ENCODE peak calls at places on chromosomes 3 and 15, in six cellular contexts. One of them, this sample, is unnamed.

GRCh38 chr3:155554777-155555445 is 190.0 kb downstream of the PLCH1 start:
- DNase-seq in mesendoderm: peak; percentile 50
- DNase-seq in neuronal stem cell: no peak
- DNase-seq in H9: no peak
- DNase-seq in trophoblast cell: no peak
- DNase-seq in IMR-90: no peak
- DNase-seq in this sample: no peak

GRCh38 chr15:96089396-96090058 is 241.0 kb upstream of the NR2F2 start:
- DNase-seq in H9: no peak
- DNase-seq in IMR-90: no peak
- DNase-seq in neuronal stem cell: peak; percentile 8
- DNase-seq in mesendoderm: no peak
- DNase-seq in trophoblast cell: no peak
- DNase-seq in this sample: no peak

GRCh38 chr3:177441813-177442646 is 244.7 kb upstream of the TBL1XR1 start:
- DNase-seq in mesendoderm: peak; percentile 63
- DNase-seq in IMR-90: no peak
- DNase-seq in trophoblast cell: no peak
- DNase-seq in H9: no peak
- DNase-seq in neuronal stem cell: no peak
- DNase-seq in this sample: no peak

GRCh38 chr3:31185004-31185357 is 290.5 kb upstream of the GADL1 start:
- DNase-seq in neuronal stem cell: no peak
- DNase-seq in mesendoderm: no peak
- DNase-seq in H9: no peak
- DNase-seq in IMR-90: no peak
- DNase-seq in trophoblast cell: no peak
- DNase-seq in this sample: no peak

GRCh38 chr3:172595648-172596393 is 72.6 kb upstream of the TNFSF10 start:
- DNase-seq in neuronal stem cell: peak; percentile 11
- DNase-seq in mesendoderm: peak; percentile 52
- DNase-seq in IMR-90: peak; percentile 40
- DNase-seq in H9: no peak
- DNase-seq in trophoblast cell: peak; percentile 44
- DNase-seq in this sample: peak; percentile 67

GRCh38 chr3:43512749-43513404 is 108.9 kb downstream of the ANO10 start:
- DNase-seq in neuronal stem cell: no peak
- DNase-seq in H9: no peak
- DNase-seq in trophoblast cell: no peak
- DNase-seq in mesendoderm: no peak
- DNase-seq in IMR-90: peak; percentile 81
- DNase-seq in this sample: peak; percentile 83

GRCh38 chr3:186998937-186999368 is 68.6 kb downstream of the ST6GAL1 start:
- DNase-seq in H9: peak; percentile 94
- DNase-seq in neuronal stem cell: no peak
- DNase-seq in mesendoderm: peak; percentile 94
- DNase-seq in IMR-90: no peak
- DNase-seq in trophoblast cell: no peak
- DNase-seq in this sample: no peak

GRCh38 chr3:139689122-139689521 is 11.3 kb upstream of the NMNAT3 start:
- DNase-seq in H9: no peak
- DNase-seq in IMR-90: no peak
- DNase-seq in mesendoderm: peak; percentile 8
- DNase-seq in trophoblast cell: no peak
- DNase-seq in neuronal stem cell: peak; percentile 93
- DNase-seq in this sample: no peak

GRCh38 chr15:33021806-33022389 is 172.6 kb downstream of the FMN1 start:
- DNase-seq in H9: no peak
- DNase-seq in trophoblast cell: no peak
- DNase-seq in mesendoderm: peak; percentile 73
- DNase-seq in neuronal stem cell: peak; percentile 23
- DNase-seq in IMR-90: peak; percentile 75
- DNase-seq in this sample: peak; percentile 60

GRCh38 chr3:52834871-52835501 is at the start of gene MUSTN1:
- DNase-seq in IMR-90: peak; percentile 41
- DNase-seq in mesendoderm: no peak
- DNase-seq in H9: no peak
- DNase-seq in neuronal stem cell: peak; percentile 57
- DNase-seq in trophoblast cell: no peak
- DNase-seq in this sample: peak; percentile 24

GRCh38 chr3:147620906-147621305 is 211.7 kb downstream of the ZIC1 start:
- DNase-seq in IMR-90: no peak
- DNase-seq in trophoblast cell: no peak
- DNase-seq in mesendoderm: no peak
- DNase-seq in neuronal stem cell: no peak
- DNase-seq in H9: no peak
- DNase-seq in this sample: no peak

GRCh38 chr3:49456417-49456816 is 13.7 kb upstream of the DAG1 start:
- DNase-seq in mesendoderm: peak; percentile 61
- DNase-seq in trophoblast cell: no peak
- DNase-seq in IMR-90: peak; percentile 31
- DNase-seq in H9: no peak
- DNase-seq in neuronal stem cell: no peak
- DNase-seq in this sample: no peak

GRCh38 chr3:97658670-97659285 is 105.8 kb upstream of the ARL6 start:
- DNase-seq in H9: no peak
- DNase-seq in trophoblast cell: no peak
- DNase-seq in neuronal stem cell: peak; percentile 14
- DNase-seq in mesendoderm: peak; percentile 54
- DNase-seq in IMR-90: peak; percentile 2
- DNase-seq in this sample: peak; percentile 16

GRCh38 chr15:72117448-72117697 is 577 bp downstream of the MYO9A start:
- DNase-seq in trophoblast cell: peak; percentile 82
- DNase-seq in mesendoderm: peak; percentile 84
- DNase-seq in H9: peak; percentile 87
- DNase-seq in neuronal stem cell: peak; percentile 71
- DNase-seq in IMR-90: peak; percentile 69
- DNase-seq in this sample: peak; percentile 90

GRCh38 chr15:74403981-74404563 is 29.7 kb downstream of the SEMA7A start:
- DNase-seq in H9: no peak
- DNase-seq in neuronal stem cell: no peak
- DNase-seq in IMR-90: no peak
- DNase-seq in mesendoderm: no peak
- DNase-seq in trophoblast cell: no peak
- DNase-seq in this sample: no peak

DNA sequence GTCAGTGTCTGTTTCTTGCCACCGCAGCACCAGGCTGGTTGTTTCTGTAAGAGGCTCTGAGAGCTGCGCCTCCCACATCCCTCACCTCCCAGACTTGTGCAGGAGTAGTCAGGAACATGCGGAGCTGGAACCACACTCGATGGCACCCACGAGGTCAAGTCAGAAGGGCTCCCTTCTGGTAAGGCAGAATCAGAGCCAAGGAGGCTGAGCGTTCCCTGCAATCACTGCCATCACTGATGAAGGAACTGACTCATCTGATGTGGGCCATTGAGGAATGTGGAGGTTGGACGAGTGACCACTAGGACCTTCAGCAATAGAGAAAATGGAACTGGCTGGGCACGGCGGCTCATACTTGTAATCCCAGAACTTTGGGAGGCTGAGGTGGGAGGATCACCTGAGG is 35.7 kb upstream of the BLM start:
- DNase-seq in mesendoderm: no peak
- DNase-seq in IMR-90: peak; percentile 93
- DNase-seq in trophoblast cell: peak; percentile 19
- DNase-seq in neuronal stem cell: no peak
- DNase-seq in H9: no peak
- DNase-seq in this sample: peak; percentile 75
- H3K27ac ChIP-seq in mesendoderm: no peak overlapping the region
- H3K27ac ChIP-seq in IMR-90: peak overlapping the region; percentile 67
- H3K27ac ChIP-seq in trophoblast cell: no peak overlapping the region
- H3K27ac ChIP-seq in neuronal stem cell: no peak overlapping the region
- H3K27ac ChIP-seq in H9: no peak overlapping the region
- H3K27ac ChIP-seq in this sample: no peak overlapping the region

GRCh38 chr3:171461087-171461917 is 1.1 kb upstream of the TNIK start:
- DNase-seq in mesendoderm: peak; percentile 76
- DNase-seq in neuronal stem cell: peak; percentile 12
- DNase-seq in IMR-90: peak; percentile 44
- DNase-seq in trophoblast cell: peak; percentile 35
- DNase-seq in H9: peak; percentile 60
- DNase-seq in this sample: no peak

GRCh38 chr3:171459942-171460225 is 321 bp downstream of the TNIK start:
- DNase-seq in neuronal stem cell: peak; percentile 6
- DNase-seq in trophoblast cell: no peak
- DNase-seq in H9: no peak
- DNase-seq in mesendoderm: no peak
- DNase-seq in IMR-90: no peak
- DNase-seq in this sample: no peak

GRCh38 chr3:171459130-171459941 is 869 bp downstream of the TNIK start:
- DNase-seq in neuronal stem cell: peak; percentile 15
- DNase-seq in IMR-90: peak; percentile 36
- DNase-seq in H9: peak; percentile 53
- DNase-seq in mesendoderm: peak; percentile 72
- DNase-seq in trophoblast cell: no peak
- DNase-seq in this sample: peak; percentile 57

GRCh38 chr3:171458857-171459129 is 1.4 kb downstream of the TNIK start:
- DNase-seq in IMR-90: no peak
- DNase-seq in H9: peak; percentile 56
- DNase-seq in trophoblast cell: no peak
- DNase-seq in mesendoderm: peak; percentile 81
- DNase-seq in neuronal stem cell: peak; percentile 8
- DNase-seq in this sample: no peak

DNA sequence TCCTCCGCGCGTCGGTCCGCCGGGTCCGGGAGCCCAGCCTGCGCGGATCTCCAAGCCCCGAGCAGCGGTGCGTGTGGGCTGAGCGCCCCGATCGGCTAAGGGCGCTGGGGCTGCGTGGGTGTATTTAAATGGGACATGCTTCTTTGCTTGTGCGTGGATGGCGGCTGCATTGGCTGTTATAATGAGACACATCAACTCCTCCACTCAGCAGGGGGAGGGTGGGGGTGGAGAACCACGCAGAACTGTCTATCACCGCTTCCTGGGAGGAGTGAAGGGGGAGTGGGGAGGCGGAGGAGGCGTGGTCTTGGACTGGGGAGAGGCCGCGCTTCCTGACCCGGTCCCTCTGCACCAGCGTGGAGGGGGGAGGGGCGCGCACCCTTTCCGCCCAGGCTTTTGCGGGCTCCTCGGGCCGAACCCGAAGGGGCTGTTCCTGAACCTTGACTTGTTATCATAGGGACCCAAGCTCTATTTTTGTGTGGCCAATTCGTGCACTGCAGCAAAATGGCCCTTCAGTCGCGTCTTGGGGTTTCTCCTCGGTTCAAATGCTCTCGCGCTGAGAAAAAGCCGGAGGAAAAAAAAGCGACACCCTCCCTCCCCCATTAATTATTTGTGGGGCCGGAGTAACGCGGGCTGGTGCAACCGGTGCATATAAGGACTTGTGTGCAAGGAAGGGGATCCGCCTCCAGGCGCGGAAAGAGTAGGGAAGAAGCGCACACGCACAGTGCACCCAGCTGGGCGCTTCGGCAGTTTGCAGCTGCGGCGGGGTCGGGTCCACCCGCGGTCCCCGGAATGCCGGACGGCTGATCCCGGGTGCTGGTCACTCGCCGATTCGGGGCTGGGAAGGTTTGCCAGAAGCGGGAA is at the start of gene TNIK:
- DNase-seq in mesendoderm: peak; percentile 90
- DNase-seq in neuronal stem cell: peak; percentile 68
- DNase-seq in IMR-90: peak; percentile 89
- DNase-seq in trophoblast cell: peak; percentile 67
- DNase-seq in H9: peak; percentile 87
- DNase-seq in this sample: peak; percentile 93
- H2BK5ac ChIP-seq in mesendoderm: no peak within 1 kb of the TSS
- H2BK5ac ChIP-seq in neuronal stem cell: no peak within 1 kb of the TSS
- H2BK5ac ChIP-seq in IMR-90: peak within 1 kb of the TSS; percentile 6
- H2BK5ac ChIP-seq in trophoblast cell: no peak within 1 kb of the TSS
- H2BK5ac ChIP-seq in H9: no peak within 1 kb of the TSS
- H2BK5ac ChIP-seq in this sample: peak within 1 kb of the TSS; percentile 5

GRCh38 chr3:179432021-179432420 is 19.2 kb downstream of the GNB4 start:
- DNase-seq in mesendoderm: no peak
- DNase-seq in neuronal stem cell: no peak
- DNase-seq in IMR-90: no peak
- DNase-seq in H9: no peak
- DNase-seq in trophoblast cell: no peak
- DNase-seq in this sample: peak; percentile 31

GRCh38 chr3:179438836-179439235 is 12.4 kb downstream of the GNB4 start:
- DNase-seq in trophoblast cell: no peak
- DNase-seq in H9: peak; percentile 41
- DNase-seq in mesendoderm: peak; percentile 59
- DNase-seq in IMR-90: no peak
- DNase-seq in neuronal stem cell: no peak
- DNase-seq in this sample: no peak

GRCh38 chr3:179432451-179432850 is 18.8 kb downstream of the GNB4 start:
- DNase-seq in mesendoderm: no peak
- DNase-seq in trophoblast cell: no peak
- DNase-seq in IMR-90: no peak
- DNase-seq in neuronal stem cell: no peak
- DNase-seq in H9: no peak
- DNase-seq in this sample: no peak

GRCh38 chr3:179436517-179436916 is 14.8 kb downstream of the GNB4 start:
- DNase-seq in trophoblast cell: no peak
- DNase-seq in H9: no peak
- DNase-seq in IMR-90: no peak
- DNase-seq in mesendoderm: no peak
- DNase-seq in neuronal stem cell: no peak
- DNase-seq in this sample: no peak
- H3K27ac ChIP-seq in trophoblast cell: no peak overlapping the region
- H3K27ac ChIP-seq in H9: no peak overlapping the region
- H3K27ac ChIP-seq in IMR-90: no peak overlapping the region
- H3K27ac ChIP-seq in mesendoderm: no peak overlapping the region
- H3K27ac ChIP-seq in neuronal stem cell: no peak overlapping the region
- H3K27ac ChIP-seq in this sample: no peak overlapping the region

GRCh38 chr15:78243076-78243475 is 8.7 kb upstream of the ACSBG1 start:
- DNase-seq in H9: no peak
- DNase-seq in trophoblast cell: no peak
- DNase-seq in mesendoderm: no peak
- DNase-seq in IMR-90: no peak
- DNase-seq in neuronal stem cell: no peak
- DNase-seq in this sample: no peak

GRCh38 chr15:78242128-78242527 is 7.8 kb upstream of the ACSBG1 start:
- DNase-seq in mesendoderm: peak; percentile 48
- DNase-seq in IMR-90: no peak
- DNase-seq in H9: peak; percentile 64
- DNase-seq in trophoblast cell: no peak
- DNase-seq in neuronal stem cell: peak; percentile 12
- DNase-seq in this sample: peak; percentile 37

GRCh38 chr15:78244101-78244500 is 9.7 kb upstream of the ACSBG1 start:
- DNase-seq in H9: no peak
- DNase-seq in mesendoderm: no peak
- DNase-seq in IMR-90: no peak
- DNase-seq in trophoblast cell: no peak
- DNase-seq in neuronal stem cell: no peak
- DNase-seq in this sample: no peak

GRCh38 chr15:78241017-78241416 is 6.7 kb upstream of the ACSBG1 start:
- DNase-seq in IMR-90: peak; percentile 59
- DNase-seq in mesendoderm: peak; percentile 87
- DNase-seq in H9: peak; percentile 93
- DNase-seq in trophoblast cell: peak; percentile 60
- DNase-seq in neuronal stem cell: peak; percentile 67
- DNase-seq in this sample: peak; percentile 71

DNA sequence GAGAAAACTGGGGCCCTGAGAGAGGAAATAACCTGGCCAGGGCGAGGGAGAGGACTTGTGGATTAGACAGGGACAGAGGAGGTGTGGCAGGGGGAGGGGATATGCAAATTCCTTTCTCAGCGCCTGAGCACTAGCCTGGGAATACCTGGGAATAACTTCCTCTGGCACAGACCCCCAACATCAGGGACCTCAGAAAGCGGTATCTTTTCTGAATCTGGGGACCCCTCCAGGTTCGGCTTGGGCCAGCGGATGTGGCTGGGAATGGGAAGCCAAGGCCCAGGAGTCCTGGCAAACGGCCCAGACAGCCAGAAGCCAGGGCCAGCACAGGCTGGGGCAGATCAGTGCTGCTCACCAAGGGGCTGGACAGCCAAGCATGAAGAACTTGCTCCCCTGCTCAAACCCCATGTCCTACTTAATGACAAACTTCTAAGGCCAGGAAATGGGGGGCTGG is 9.2 kb upstream of the ACSBG1 start:
- DNase-seq in neuronal stem cell: no peak
- DNase-seq in trophoblast cell: no peak
- DNase-seq in mesendoderm: peak; percentile 80
- DNase-seq in H9: peak; percentile 84
- DNase-seq in IMR-90: peak; percentile 32
- DNase-seq in this sample: no peak
- H2BK5ac ChIP-seq in neuronal stem cell: no peak overlapping the region
- H2BK5ac ChIP-seq in trophoblast cell: no peak overlapping the region
- H2BK5ac ChIP-seq in mesendoderm: no peak overlapping the region
- H2BK5ac ChIP-seq in H9: no peak overlapping the region
- H2BK5ac ChIP-seq in IMR-90: no peak overlapping the region
- H2BK5ac ChIP-seq in this sample: peak overlapping the region; percentile 15

This sample was measured in mesenchymal stem cell.